ENCODE peak calls at places on chromosomes 16 and 17, in ten cellular contexts. O is pancreas, C is GM12865, H is body of pancreas, W is ovary, I is esophagus squamous epithelium, A is colonic mucosa, L is fibroblast of lung, S is cardiac muscle cell, E is fibroblast of pulmonary artery. J is an unnamed sample.

GRCh38 chr16:66639091-66639885 is 34.8 kb downstream of the CMTM3 start:
- DNase-seq in O (no peak), C (no peak), H (no peak), W (no peak), I (no peak), A (no peak), L (no peak), S (peak; percentile 53), E (peak; percentile 36), J (no peak)

GRCh38 chr16:77223184-77223583 is 24.0 kb downstream of the SYCE1L start:
- DNase-seq in O (no peak), C (peak; percentile 28), H (no peak), W (no peak), I (no peak), A (peak; percentile 25), L (no peak), S (no peak), E (no peak), J (no peak)

GRCh38 chr17:55265434-55266021 is 768 bp downstream of the HLF start:
- DNase-seq in O (peak; percentile 25), C (no peak), H (peak; percentile 43), W (peak; percentile 54), I (no peak), A (no peak), L (no peak), S (peak; percentile 2), E (no peak), J (no peak)

GRCh38 chr16:82580293-82580900 is 46.4 kb upstream of the CDH13 start:
- DNase-seq in O (no peak), C (peak; percentile 6), H (peak; percentile 19), W (no peak), I (no peak), A (peak; percentile 27), L (no peak), S (peak; percentile 7), E (peak; percentile 4), J (no peak)

GRCh38 chr16:22337045-22337444 is 37.4 kb downstream of the CDR2 start:
- DNase-seq in O (no peak), C (no peak), H (no peak), W (no peak), I (no peak), A (no peak), L (peak; percentile 8), S (no peak), E (no peak), J (no peak)

GRCh38 chr17:10243905-10244844 is 45.8 kb upstream of the GAS7 start:
- DNase-seq in O (no peak), C (no peak), H (no peak), W (no peak), I (no peak), A (no peak), L (peak; percentile 7), S (peak; percentile 78), E (peak; percentile 68), J (no peak)

GRCh38 chr16:901715-902601 is 68.8 kb downstream of the LMF1 start:
- DNase-seq in O (no peak), C (no peak), H (no peak), W (no peak), I (no peak), A (no peak), L (no peak), S (no peak), E (no peak), J (no peak)

GRCh38 chr17:34637548-34638525 is 58.5 kb downstream of the TMEM132E start:
- DNase-seq in O (peak; percentile 75), C (peak; percentile 78), H (peak; percentile 85), W (peak; percentile 74), I (peak; percentile 6), A (peak; percentile 82), L (peak; percentile 63), S (peak; percentile 81), E (peak; percentile 70), J (no peak)

GRCh38 chr17:39016193-39017153 is 49.3 kb upstream of the FBXO47 start:
- DNase-seq in O (no peak), C (no peak), H (no peak), W (no peak), I (no peak), A (no peak), L (no peak), S (peak; percentile 68), E (peak; percentile 66), J (no peak)

GRCh38 chr17:9020824-9021157 is 519 bp upstream of the NTN1 start:
- DNase-seq in O (no peak), C (no peak), H (no peak), W (no peak), I (no peak), A (no peak), L (no peak), S (no peak), E (no peak), J (no peak)

GRCh38 chr16:67719778-67720144 is 645 bp upstream of the GFOD2 start:
- DNase-seq in O (no peak), C (peak; percentile 30), H (peak; percentile 35), W (no peak), I (no peak), A (peak; percentile 52), L (peak; percentile 48), S (peak; percentile 58), E (peak; percentile 54), J (no peak)

GRCh38 chr17:75639771-75640555 is 6.7 kb downstream of the SMIM5 start:
- DNase-seq in O (peak; percentile 27), C (no peak), H (peak; percentile 49), W (no peak), I (no peak), A (peak; percentile 82), L (no peak), S (no peak), E (no peak), J (no peak)
- TF ChIP-seq CTCF in O (no peak), C (no peak), H (no peak), W (no peak), I (peak; percentile 47), A (peak; percentile 30), L (no peak), S (no peak), E (no peak), J (no peak)

GRCh38 chr16:30605148-30605547 is 5.0 kb downstream of the ZNF689 start:
- DNase-seq in O (no peak), C (no peak), H (no peak), W (no peak), I (no peak), A (no peak), L (no peak), S (no peak), E (no peak), J (no peak)

GRCh38 chr16:30602595-30603277 is 7.5 kb downstream of the ZNF689 start:
- DNase-seq in O (no peak), C (no peak), H (no peak), W (no peak), I (no peak), A (no peak), L (peak; percentile 57), S (no peak), E (peak; percentile 16), J (no peak)

GRCh38 chr16:30606004-30606403 is 4.2 kb downstream of the ZNF689 start:
- DNase-seq in O (no peak), C (no peak), H (no peak), W (no peak), I (no peak), A (no peak), L (no peak), S (no peak), E (no peak), J (no peak)

GRCh38 chr16:30603945-30604315 is 6.3 kb downstream of the ZNF689 start:
- DNase-seq in O (no peak), C (no peak), H (no peak), W (no peak), I (no peak), A (no peak), L (no peak), S (no peak), E (no peak), J (no peak)

GRCh38 chr16:30604316-30604947 is 5.8 kb downstream of the ZNF689 start:
- DNase-seq in O (no peak), C (no peak), H (no peak), W (no peak), I (no peak), A (no peak), L (no peak), S (no peak), E (no peak), J (no peak)
- H3K4me3 ChIP-seq in O (no peak overlapping the region), C (no peak overlapping the region), H (no peak overlapping the region), W (no peak overlapping the region), I (no peak overlapping the region), A (no peak overlapping the region), L (no peak overlapping the region), S (no peak overlapping the region), E (no peak overlapping the region), J (no peak overlapping the region)

GRCh38 chr16:56450901-56451752 is at the start of the genes NUDT21 and OGFOD1:
- DNase-seq in O (peak; percentile 96), C (peak; percentile 97), H (peak; percentile 95), W (peak; percentile 90), I (peak; percentile 77), A (peak; percentile 95), L (peak; percentile 98), S (peak; percentile 99), E (peak; percentile 98), J (peak; percentile 92)
- TF ChIP-seq CTCF in O (no peak), C (no peak), H (no peak), W (no peak), I (no peak), A (no peak), L (no peak), S (no peak), E (no peak), J (no peak)

GRCh38 chr17:50924800-50925199 is 58.6 kb upstream of the TOB1 start:
- DNase-seq in O (no peak), C (no peak), H (peak; percentile 73), W (no peak), I (no peak), A (no peak), L (no peak), S (no peak), E (no peak), J (no peak)

GRCh38 chr17:50923611-50924010 is 57.5 kb upstream of the TOB1 start:
- DNase-seq in O (no peak), C (no peak), H (no peak), W (no peak), I (no peak), A (peak; percentile 62), L (no peak), S (no peak), E (no peak), J (no peak)

GRCh38 chr17:50922739-50923405 is 56.7 kb upstream of the TOB1 start:
- DNase-seq in O (no peak), C (no peak), H (no peak), W (no peak), I (no peak), A (peak; percentile 86), L (no peak), S (no peak), E (no peak), J (no peak)

GRCh38 chr17:50925296-50925891 is 59.2 kb upstream of the TOB1 start:
- DNase-seq in O (no peak), C (no peak), H (no peak), W (no peak), I (no peak), A (no peak), L (no peak), S (no peak), E (no peak), J (no peak)

DNA sequence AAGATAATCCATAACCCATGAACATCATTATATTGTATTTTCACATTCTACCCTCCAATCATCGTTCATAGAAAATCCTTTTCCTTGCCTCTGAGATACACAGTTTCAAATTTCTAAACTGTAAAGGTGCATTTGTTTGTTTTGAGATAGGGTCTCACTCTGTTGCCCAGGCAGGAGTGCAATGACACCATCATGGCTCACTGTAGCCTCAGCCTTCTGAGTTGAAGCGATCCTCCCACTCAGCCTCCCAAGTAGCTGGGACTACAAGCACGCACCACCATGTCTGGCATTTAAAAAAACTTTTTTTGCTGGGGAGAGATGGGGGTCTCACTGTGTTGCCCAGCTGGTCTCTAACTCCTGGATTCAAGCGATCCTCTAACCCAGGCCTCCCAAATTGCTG is 58.1 kb upstream of the TOB1 start:
- DNase-seq in O (no peak), C (no peak), H (no peak), W (no peak), I (no peak), A (no peak), L (no peak), S (no peak), E (no peak), J (no peak)
- H3K4me3 ChIP-seq in O (no peak overlapping the region), C (no peak overlapping the region), H (no peak overlapping the region), W (no peak overlapping the region), I (no peak overlapping the region), A (no peak overlapping the region), L (no peak overlapping the region), S (no peak overlapping the region), E (no peak overlapping the region), J (no peak overlapping the region)

J was measured in epithelial cell of proximal tubule.